ENCODE peak calls at places on chromosomes 2 and 18, in ten cellular contexts. N is lower leg skin, T is bronchial epithelial cell, E is H9, V is OCI-LY7, H is Calu3, P is GM06990, U is right atrium auricular region, C is WTC11, M is left lung. R is an unnamed sample.

GRCh38 chr2:152577611-152578010 is 139.7 kb downstream of the PRPF40A start:
- DNase-seq in E (no peak), U (no peak), T (no peak), H (no peak), P (no peak), N (no peak), V (no peak), C (no peak), M (no peak), R (no peak)

GRCh38 chr2:113211226-113212105 is 37.7 kb downstream of the PSD4 start:
- DNase-seq in P (no peak), M (no peak), E (no peak), V (no peak), U (peak; percentile 83), T (peak; percentile 77), N (peak; percentile 70), H (no peak), C (no peak), R (no peak)

GRCh38 chr2:239440511-239440959 is 39.7 kb upstream of the HDAC4 start:
- DNase-seq in T (no peak), E (no peak), C (peak; percentile 26), U (peak; percentile 58), P (no peak), H (no peak), V (no peak), M (no peak), N (no peak), R (no peak)

GRCh38 chr18:25360301-25360899 is 8.4 kb upstream of the ZNF521 start:
- DNase-seq in N (no peak), V (no peak), M (no peak), T (peak; percentile 27), E (no peak), C (no peak), P (no peak), H (no peak), U (no peak), R (no peak)

GRCh38 chr2:111624401-111625156 is 259.4 kb downstream of the ANAPC1 start:
- DNase-seq in N (no peak), U (no peak), T (peak; percentile 73), H (no peak), E (no peak), M (no peak), C (no peak), P (no peak), V (no peak), R (no peak)

GRCh38 chr2:3313845-3314375 is 63.7 kb downstream of the EIPR1 start:
- DNase-seq in V (no peak), M (peak; percentile 68), H (no peak), N (no peak), E (no peak), C (no peak), P (no peak), U (no peak), T (no peak), R (no peak)

GRCh38 chr2:184357033-184357432 is 241.3 kb upstream of the ZNF804A start:
- DNase-seq in H (no peak), E (no peak), M (no peak), N (no peak), C (no peak), P (no peak), T (no peak), U (no peak), V (peak; percentile 22), R (no peak)

GRCh38 chr2:237432484-237433092 is 18.6 kb upstream of the COL6A3 start:
- DNase-seq in P (no peak), U (no peak), H (peak; percentile 61), E (peak; percentile 56), C (no peak), V (no peak), N (no peak), T (peak; percentile 98), M (peak; percentile 76), R (no peak)

GRCh38 chr2:100260712-100261620 is 61.3 kb downstream of the LONRF2 start:
- DNase-seq in N (peak; percentile 53), U (no peak), T (peak; percentile 27), E (peak; percentile 79), M (no peak), P (no peak), C (peak; percentile 80), H (peak; percentile 74), V (peak; percentile 81), R (peak; percentile 63)

GRCh38 chr2:220297093-220297492 is 669.7 kb downstream of the SLC4A3 start:
- DNase-seq in H (no peak), P (no peak), V (no peak), N (no peak), C (no peak), T (no peak), U (no peak), M (no peak), E (no peak), R (no peak)

GRCh38 chr2:220293966-220294365 is 666.5 kb downstream of the SLC4A3 start:
- DNase-seq in E (no peak), T (peak; percentile 22), V (no peak), M (no peak), N (no peak), U (no peak), H (no peak), P (no peak), C (no peak), R (no peak)

GRCh38 chr2:220300806-220301205 is 673.4 kb downstream of the SLC4A3 start:
- DNase-seq in V (no peak), P (no peak), E (no peak), U (no peak), N (no peak), H (no peak), M (no peak), C (no peak), T (no peak), R (no peak)

GRCh38 chr2:220296174-220296573 is 668.7 kb downstream of the SLC4A3 start:
- DNase-seq in C (no peak), N (no peak), U (no peak), T (peak; percentile 36), M (no peak), E (no peak), H (no peak), P (no peak), V (no peak), R (no peak)
- TF ChIP-seq CTCF in C (no peak), N (no peak), U (no peak), T (peak; percentile 34), M (no peak), E (no peak), H (no peak), P (no peak), V (no peak), R (no peak)

GRCh38 chr18:63506336-63506646 is 29.5 kb downstream of the SERPINB5 start:
- DNase-seq in V (no peak), N (no peak), C (no peak), E (no peak), M (no peak), H (no peak), U (no peak), P (no peak), T (no peak), R (no peak)

GRCh38 chr18:63511285-63511684 is 30.9 kb upstream of the SERPINB12 start:
- DNase-seq in U (no peak), P (no peak), M (no peak), C (peak; percentile 65), T (peak; percentile 80), V (peak; percentile 7), H (peak; percentile 61), N (no peak), E (peak; percentile 83), R (no peak)

GRCh38 chr18:63508634-63509033 is 31.9 kb downstream of the SERPINB5 start:
- DNase-seq in E (no peak), T (no peak), P (no peak), U (no peak), C (no peak), N (no peak), M (no peak), V (no peak), H (no peak), R (no peak)

DNA sequence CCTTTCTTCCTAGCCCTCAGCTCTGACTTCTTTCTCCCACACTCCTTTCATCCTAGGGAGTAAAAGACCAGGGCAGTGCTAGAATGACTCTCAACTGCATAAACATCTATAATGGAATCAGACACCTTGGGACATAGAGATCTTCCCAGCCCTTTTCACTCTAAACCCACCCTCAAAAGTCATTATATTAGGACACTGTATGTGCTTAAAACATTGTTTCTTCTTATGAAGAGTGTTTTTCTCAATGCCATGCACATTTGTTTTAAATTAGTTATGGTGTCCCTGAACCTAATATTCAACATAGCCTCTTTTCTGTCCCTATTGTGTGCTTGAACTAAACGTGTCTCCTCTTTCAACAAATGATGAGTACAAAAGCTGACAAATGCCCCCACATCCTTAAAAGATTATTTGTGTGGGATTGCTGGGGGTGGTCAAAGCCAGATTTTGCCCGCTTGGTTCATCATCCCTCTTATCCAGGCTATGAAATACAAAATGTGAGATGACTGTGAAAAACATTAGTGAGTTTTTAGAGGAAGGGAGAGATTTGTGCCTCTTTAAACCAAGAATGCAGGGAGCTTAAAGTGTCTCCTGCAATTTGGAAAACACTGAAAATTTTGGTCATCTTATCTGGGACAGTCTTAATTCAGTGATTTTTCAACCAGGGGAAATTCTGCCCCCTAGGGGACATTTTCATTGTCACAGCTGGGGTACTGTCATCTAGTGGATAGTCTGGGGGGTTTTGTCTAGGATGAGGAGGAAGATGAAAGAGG is 29.0 kb downstream of the SERPINB5 start:
- DNase-seq in N (no peak), M (no peak), T (peak; percentile 76), C (peak; percentile 75), U (no peak), E (peak; percentile 42), H (peak; percentile 66), P (no peak), V (peak; percentile 15), R (peak; percentile 49)
- TF ChIP-seq CTCF in N (no peak), M (peak; percentile 27), T (peak; percentile 61), C (peak; percentile 79), U (peak; percentile 48), E (peak; percentile 85), H (peak; percentile 74), P (peak; percentile 72), V (peak; percentile 75), R (peak; percentile 70)

GRCh38 chr2:212005077-212005671 is 533.4 kb downstream of the ERBB4 start:
- DNase-seq in C (peak; percentile 54), M (no peak), N (no peak), E (peak; percentile 39), T (peak; percentile 49), H (peak; percentile 57), P (no peak), V (peak; percentile 41), U (no peak), R (peak; percentile 20)
- TF ChIP-seq CTCF in C (peak; percentile 23), M (no peak), N (no peak), E (peak; percentile 74), T (peak; percentile 62), H (peak; percentile 58), P (peak; percentile 75), V (peak; percentile 85), U (peak; percentile 64), R (peak; percentile 65)

DNA sequence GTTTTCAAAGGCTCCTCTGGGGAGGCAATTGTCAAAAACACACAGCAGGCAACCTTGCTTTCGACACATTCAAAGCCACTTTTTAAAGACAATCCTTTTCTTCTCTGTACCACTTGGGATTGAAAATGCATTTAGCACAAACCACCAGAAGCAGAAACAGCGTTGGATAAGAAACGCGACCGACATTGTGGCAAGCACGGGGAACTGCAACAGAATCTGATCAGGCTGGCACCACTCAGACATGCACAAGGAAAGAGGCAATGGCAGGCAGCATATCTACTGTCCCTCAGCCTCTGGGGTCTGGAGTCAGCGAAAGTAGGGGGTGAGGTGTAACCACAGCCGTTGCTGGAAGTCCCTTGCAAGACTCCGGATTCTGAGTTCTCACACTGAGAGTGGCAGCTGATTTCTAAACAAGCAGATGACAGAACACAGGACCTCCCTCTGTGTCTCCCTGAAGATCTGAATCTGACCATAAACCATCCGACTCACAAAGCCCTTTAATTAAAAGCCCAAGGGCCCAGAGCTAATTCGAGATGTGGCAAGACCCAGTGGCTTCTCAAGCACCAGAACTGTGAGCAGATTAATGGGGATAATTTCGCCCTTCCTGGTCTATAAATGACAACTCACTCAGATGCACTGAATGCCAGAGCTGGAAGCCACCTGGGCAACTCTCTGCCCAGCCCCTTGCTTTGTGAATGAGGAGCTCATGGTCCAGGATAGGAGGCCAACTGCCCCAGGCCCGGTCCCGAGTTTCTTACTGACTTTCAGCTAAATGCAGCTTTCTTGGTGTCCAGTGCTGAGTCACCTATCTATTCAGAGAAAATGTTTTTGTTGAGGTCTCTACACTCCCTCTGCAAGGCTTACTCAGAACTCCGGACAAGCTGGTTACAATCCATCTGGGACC is 29.6 kb downstream of the CYRIA start:
- DNase-seq in T (no peak), U (no peak), V (peak; percentile 47), H (no peak), P (no peak), M (no peak), N (no peak), C (no peak), E (no peak), R (peak; percentile 21)
- TF ChIP-seq CTCF in T (no peak), U (peak; percentile 21), V (peak; percentile 47), H (no peak), P (no peak), M (no peak), N (no peak), C (no peak), E (no peak), R (no peak)